ENCODE peak calls at places on chromosomes 11 and 22, in nine cellular contexts. One of them, this sample, is unnamed.

GRCh38 chr11:63829823-63830489 is 9.0 kb upstream of the MARK2 start:
- DNase-seq in non-pigmented ciliary epithelial cell: no peak
- DNase-seq in HT1080: peak; percentile 53
- DNase-seq in activated CD8-positive, alpha-beta memory T cell treated with anti-CD3 and anti-CD28 coated beads for 24 hours: no peak
- DNase-seq in kidney tubule cell: peak; percentile 40
- DNase-seq in uterus: no peak
- DNase-seq in T-helper 2 cell: peak; percentile 19
- DNase-seq in kidney: peak; percentile 44
- DNase-seq in DMS53: peak; percentile 29
- DNase-seq in this sample: no peak

GRCh38 chr22:19871023-19871844 is 16.6 kb upstream of the GNB1L start:
- DNase-seq in kidney: peak; percentile 64
- DNase-seq in kidney tubule cell: no peak
- DNase-seq in T-helper 2 cell: no peak
- DNase-seq in HT1080: no peak
- DNase-seq in non-pigmented ciliary epithelial cell: no peak
- DNase-seq in activated CD8-positive, alpha-beta memory T cell treated with anti-CD3 and anti-CD28 coated beads for 24 hours: peak; percentile 48
- DNase-seq in uterus: no peak
- DNase-seq in DMS53: no peak
- DNase-seq in this sample: no peak

GRCh38 chr22:46233231-46233630 is 16.9 kb downstream of the CDPF1 start:
- DNase-seq in activated CD8-positive, alpha-beta memory T cell treated with anti-CD3 and anti-CD28 coated beads for 24 hours: no peak
- DNase-seq in kidney tubule cell: peak; percentile 71
- DNase-seq in kidney: no peak
- DNase-seq in non-pigmented ciliary epithelial cell: no peak
- DNase-seq in HT1080: peak; percentile 83
- DNase-seq in T-helper 2 cell: no peak
- DNase-seq in uterus: no peak
- DNase-seq in DMS53: no peak
- DNase-seq in this sample: peak; percentile 66

GRCh38 chr11:112345166-112345565 is 84.5 kb upstream of the PLET1 start:
- DNase-seq in kidney: no peak
- DNase-seq in T-helper 2 cell: no peak
- DNase-seq in kidney tubule cell: no peak
- DNase-seq in activated CD8-positive, alpha-beta memory T cell treated with anti-CD3 and anti-CD28 coated beads for 24 hours: no peak
- DNase-seq in non-pigmented ciliary epithelial cell: no peak
- DNase-seq in HT1080: no peak
- DNase-seq in DMS53: no peak
- DNase-seq in uterus: no peak
- DNase-seq in this sample: no peak

GRCh38 chr11:79374707-79375106 is 66.1 kb downstream of the TENM4 start:
- DNase-seq in non-pigmented ciliary epithelial cell: no peak
- DNase-seq in T-helper 2 cell: no peak
- DNase-seq in kidney tubule cell: no peak
- DNase-seq in kidney: no peak
- DNase-seq in HT1080: no peak
- DNase-seq in uterus: no peak
- DNase-seq in activated CD8-positive, alpha-beta memory T cell treated with anti-CD3 and anti-CD28 coated beads for 24 hours: no peak
- DNase-seq in DMS53: no peak
- DNase-seq in this sample: no peak

GRCh38 chr11:46333129-46333947 is 13.9 kb upstream of the DGKZ start:
- DNase-seq in DMS53: peak; percentile 44
- DNase-seq in T-helper 2 cell: peak; percentile 42
- DNase-seq in kidney tubule cell: no peak
- DNase-seq in uterus: no peak
- DNase-seq in HT1080: no peak
- DNase-seq in activated CD8-positive, alpha-beta memory T cell treated with anti-CD3 and anti-CD28 coated beads for 24 hours: peak; percentile 72
- DNase-seq in non-pigmented ciliary epithelial cell: no peak
- DNase-seq in kidney: no peak
- DNase-seq in this sample: no peak

GRCh38 chr11:70510106-70510505 is 111.8 kb downstream of the CTTN start:
- DNase-seq in kidney: peak; percentile 35
- DNase-seq in T-helper 2 cell: no peak
- DNase-seq in DMS53: no peak
- DNase-seq in kidney tubule cell: no peak
- DNase-seq in non-pigmented ciliary epithelial cell: no peak
- DNase-seq in activated CD8-positive, alpha-beta memory T cell treated with anti-CD3 and anti-CD28 coated beads for 24 hours: no peak
- DNase-seq in HT1080: no peak
- DNase-seq in uterus: no peak
- DNase-seq in this sample: no peak

GRCh38 chr11:2791139-2791520 is 91.3 kb upstream of the KCNQ1OT1 start:
- DNase-seq in activated CD8-positive, alpha-beta memory T cell treated with anti-CD3 and anti-CD28 coated beads for 24 hours: no peak
- DNase-seq in DMS53: peak; percentile 51
- DNase-seq in kidney tubule cell: no peak
- DNase-seq in kidney: peak; percentile 78
- DNase-seq in uterus: peak; percentile 12
- DNase-seq in HT1080: no peak
- DNase-seq in T-helper 2 cell: no peak
- DNase-seq in non-pigmented ciliary epithelial cell: no peak
- DNase-seq in this sample: no peak

GRCh38 chr11:76385903-76386302 is 4.8 kb downstream of the GVQW3 start:
- DNase-seq in HT1080: no peak
- DNase-seq in kidney tubule cell: peak; percentile 44
- DNase-seq in non-pigmented ciliary epithelial cell: no peak
- DNase-seq in activated CD8-positive, alpha-beta memory T cell treated with anti-CD3 and anti-CD28 coated beads for 24 hours: no peak
- DNase-seq in T-helper 2 cell: no peak
- DNase-seq in kidney: no peak
- DNase-seq in DMS53: no peak
- DNase-seq in uterus: no peak
- DNase-seq in this sample: no peak

GRCh38 chr11:61918251-61919112 is 1.1 kb upstream of the RAB3IL1 start:
- DNase-seq in kidney tubule cell: no peak
- DNase-seq in kidney: peak; percentile 80
- DNase-seq in HT1080: no peak
- DNase-seq in uterus: peak; percentile 62
- DNase-seq in DMS53: no peak
- DNase-seq in T-helper 2 cell: no peak
- DNase-seq in non-pigmented ciliary epithelial cell: no peak
- DNase-seq in activated CD8-positive, alpha-beta memory T cell treated with anti-CD3 and anti-CD28 coated beads for 24 hours: peak; percentile 51
- DNase-seq in this sample: no peak

GRCh38 chr11:111183706-111184105 is 61.8 kb upstream of the POU2AF2 start:
- DNase-seq in HT1080: peak; percentile 11
- DNase-seq in T-helper 2 cell: no peak
- DNase-seq in non-pigmented ciliary epithelial cell: no peak
- DNase-seq in kidney tubule cell: peak; percentile 14
- DNase-seq in kidney: no peak
- DNase-seq in DMS53: no peak
- DNase-seq in activated CD8-positive, alpha-beta memory T cell treated with anti-CD3 and anti-CD28 coated beads for 24 hours: no peak
- DNase-seq in uterus: no peak
- DNase-seq in this sample: no peak

GRCh38 chr11:1458340-1459218 is 28.0 kb downstream of the MOB2 start:
- DNase-seq in kidney: peak; percentile 93
- DNase-seq in HT1080: no peak
- DNase-seq in activated CD8-positive, alpha-beta memory T cell treated with anti-CD3 and anti-CD28 coated beads for 24 hours: no peak
- DNase-seq in non-pigmented ciliary epithelial cell: no peak
- DNase-seq in uterus: peak; percentile 91
- DNase-seq in T-helper 2 cell: no peak
- DNase-seq in kidney tubule cell: no peak
- DNase-seq in DMS53: peak; percentile 97
- DNase-seq in this sample: no peak

GRCh38 chr22:31574015-31574670 is 77.8 kb downstream of the SFI1 start:
- DNase-seq in activated CD8-positive, alpha-beta memory T cell treated with anti-CD3 and anti-CD28 coated beads for 24 hours: no peak
- DNase-seq in kidney: no peak
- DNase-seq in HT1080: no peak
- DNase-seq in uterus: no peak
- DNase-seq in kidney tubule cell: no peak
- DNase-seq in DMS53: no peak
- DNase-seq in T-helper 2 cell: no peak
- DNase-seq in non-pigmented ciliary epithelial cell: no peak
- DNase-seq in this sample: no peak

GRCh38 chr22:20807315-20807752 is 33.4 kb downstream of the SERPIND1 start:
- DNase-seq in activated CD8-positive, alpha-beta memory T cell treated with anti-CD3 and anti-CD28 coated beads for 24 hours: no peak
- DNase-seq in kidney tubule cell: peak; percentile 94
- DNase-seq in non-pigmented ciliary epithelial cell: peak; percentile 77
- DNase-seq in kidney: no peak
- DNase-seq in uterus: no peak
- DNase-seq in HT1080: peak; percentile 88
- DNase-seq in DMS53: no peak
- DNase-seq in T-helper 2 cell: no peak
- DNase-seq in this sample: peak; percentile 78

GRCh38 chr11:96098511-96099241 is 174.8 kb upstream of the MTMR2 start:
- DNase-seq in non-pigmented ciliary epithelial cell: no peak
- DNase-seq in uterus: no peak
- DNase-seq in DMS53: no peak
- DNase-seq in kidney: no peak
- DNase-seq in kidney tubule cell: peak; percentile 75
- DNase-seq in activated CD8-positive, alpha-beta memory T cell treated with anti-CD3 and anti-CD28 coated beads for 24 hours: no peak
- DNase-seq in HT1080: peak; percentile 32
- DNase-seq in T-helper 2 cell: no peak
- DNase-seq in this sample: no peak

GRCh38 chr11:56841210-56841810 is 92.8 kb upstream of the OR9G4 start:
- DNase-seq in kidney: no peak
- DNase-seq in kidney tubule cell: peak; percentile 67
- DNase-seq in DMS53: peak; percentile 75
- DNase-seq in activated CD8-positive, alpha-beta memory T cell treated with anti-CD3 and anti-CD28 coated beads for 24 hours: no peak
- DNase-seq in uterus: peak; percentile 21
- DNase-seq in HT1080: peak; percentile 54
- DNase-seq in non-pigmented ciliary epithelial cell: peak; percentile 8
- DNase-seq in T-helper 2 cell: peak; percentile 34
- DNase-seq in this sample: no peak

GRCh38 chr22:33192156-33192555 is 134.0 kb upstream of the SYN3 start:
- DNase-seq in HT1080: no peak
- DNase-seq in T-helper 2 cell: no peak
- DNase-seq in kidney: no peak
- DNase-seq in non-pigmented ciliary epithelial cell: no peak
- DNase-seq in DMS53: no peak
- DNase-seq in kidney tubule cell: no peak
- DNase-seq in uterus: no peak
- DNase-seq in activated CD8-positive, alpha-beta memory T cell treated with anti-CD3 and anti-CD28 coated beads for 24 hours: no peak
- DNase-seq in this sample: no peak

GRCh38 chr22:23898006-23898974 is 4.1 kb downstream of the MIF start:
- DNase-seq in DMS53: no peak
- DNase-seq in HT1080: no peak
- DNase-seq in activated CD8-positive, alpha-beta memory T cell treated with anti-CD3 and anti-CD28 coated beads for 24 hours: no peak
- DNase-seq in non-pigmented ciliary epithelial cell: no peak
- DNase-seq in T-helper 2 cell: no peak
- DNase-seq in uterus: no peak
- DNase-seq in kidney tubule cell: no peak
- DNase-seq in kidney: no peak
- DNase-seq in this sample: no peak

GRCh38 chr22:23259916-23260644 is 79.8 kb downstream of the BCR start:
- DNase-seq in HT1080: no peak
- DNase-seq in kidney: no peak
- DNase-seq in activated CD8-positive, alpha-beta memory T cell treated with anti-CD3 and anti-CD28 coated beads for 24 hours: no peak
- DNase-seq in kidney tubule cell: no peak
- DNase-seq in DMS53: no peak
- DNase-seq in uterus: no peak
- DNase-seq in non-pigmented ciliary epithelial cell: no peak
- DNase-seq in T-helper 2 cell: no peak
- DNase-seq in this sample: no peak

GRCh38 chr11:612201-612960 is 3.4 kb downstream of the IRF7 start:
- DNase-seq in HT1080: no peak
- DNase-seq in non-pigmented ciliary epithelial cell: no peak
- DNase-seq in activated CD8-positive, alpha-beta memory T cell treated with anti-CD3 and anti-CD28 coated beads for 24 hours: no peak
- DNase-seq in kidney: peak; percentile 77
- DNase-seq in T-helper 2 cell: peak; percentile 49
- DNase-seq in DMS53: peak; percentile 94
- DNase-seq in kidney tubule cell: peak; percentile 46
- DNase-seq in uterus: no peak
- DNase-seq in this sample: no peak

GRCh38 chr11:75858613-75859012 is 43.6 kb downstream of the UVRAG start:
- DNase-seq in kidney tubule cell: no peak
- DNase-seq in HT1080: no peak
- DNase-seq in non-pigmented ciliary epithelial cell: no peak
- DNase-seq in activated CD8-positive, alpha-beta memory T cell treated with anti-CD3 and anti-CD28 coated beads for 24 hours: no peak
- DNase-seq in T-helper 2 cell: no peak
- DNase-seq in DMS53: no peak
- DNase-seq in uterus: no peak
- DNase-seq in kidney: no peak
- DNase-seq in this sample: no peak

GRCh38 chr22:17872491-17872890 is 98.2 kb upstream of the BID start:
- DNase-seq in DMS53: no peak
- DNase-seq in T-helper 2 cell: no peak
- DNase-seq in HT1080: no peak
- DNase-seq in kidney tubule cell: peak; percentile 52
- DNase-seq in kidney: no peak
- DNase-seq in non-pigmented ciliary epithelial cell: no peak
- DNase-seq in uterus: no peak
- DNase-seq in activated CD8-positive, alpha-beta memory T cell treated with anti-CD3 and anti-CD28 coated beads for 24 hours: no peak
- DNase-seq in this sample: no peak